ENCODE peak calls at places on chromosomes 11 and 22, in ten cellular contexts. E is A549; H is T-helper 17 cell; A is mesenchymal stem cell; P is pancreas; Y is CD8-positive, alpha-beta T cell; J is H1; U is left ventricle myocardium inferior; S is gastrocnemius medialis; W is aorta. I is an unnamed sample. For H3K9me3, the result is how much of the 10 kb centered on the place peaks cover.

GRCh38 chr11:10481567-10482349 is 26.7 kb downstream of the AMPD3 start:
- DNase-seq in S (no peak), J (no peak), H (no peak), P (no peak), A (no peak), Y (no peak), U (no peak), W (no peak), E (no peak), I (no peak)

GRCh38 chr11:22802861-22803260 is 26.7 kb downstream of the SVIP start:
- DNase-seq in U (no peak), J (no peak), Y (no peak), H (no peak), S (no peak), P (no peak), A (no peak), E (no peak), W (no peak), I (no peak)

GRCh38 chr22:44752285-44753188 is at the start of gene ARHGAP8:
- DNase-seq in U (no peak), H (no peak), A (no peak), W (no peak), E (no peak), S (no peak), P (peak), Y (no peak), J (peak), I (no peak)

GRCh38 chr11:33634291-33634834 is 66.3 kb downstream of the C11orf91 start:
- DNase-seq in P (no peak), S (no peak), J (no peak), E (peak), W (no peak), U (no peak), A (peak), H (no peak), Y (no peak), I (no peak)

GRCh38 chr11:125207866-125208425 is 43.4 kb downstream of the PKNOX2 start:
- DNase-seq in U (no peak), A (no peak), J (no peak), P (no peak), Y (no peak), W (no peak), H (no peak), E (no peak), S (no peak), I (no peak)

GRCh38 chr11:63783925-63784592 is 15.5 kb upstream of the ZFTA start:
- DNase-seq in P (no peak), Y (no peak), W (no peak), E (no peak), S (no peak), A (no peak), J (no peak), H (no peak), U (no peak), I (no peak)

GRCh38 chr22:35643991-35644390 is 4.3 kb upstream of the APOL6 start:
- DNase-seq in H (no peak), W (no peak), S (no peak), A (no peak), U (no peak), Y (no peak), P (no peak), E (no peak), J (peak), I (no peak)

GRCh38 chr11:123393312-123393927 is 36.6 kb upstream of the GRAMD1B start:
- DNase-seq in J (no peak), W (no peak), U (no peak), H (no peak), A (no peak), P (no peak), S (no peak), E (no peak), Y (no peak), I (no peak)

GRCh38 chr22:42959472-42960145 is 55.3 kb downstream of the PACSIN2 start:
- DNase-seq in W (peak), A (peak), J (no peak), Y (no peak), S (peak), E (peak), U (peak), H (no peak), P (no peak), I (no peak)

GRCh38 chr11:208917-209260 is 1.4 kb downstream of the RIC8A start:
- DNase-seq in P (no peak), J (no peak), W (no peak), Y (no peak), U (no peak), E (no peak), A (no peak), H (no peak), S (no peak), I (no peak)

GRCh38 chr11:112481431-112481830 is 220.8 kb upstream of the PLET1 start:
- DNase-seq in E (no peak), W (no peak), J (no peak), H (no peak), A (no peak), P (no peak), S (no peak), Y (no peak), U (no peak), I (no peak)

GRCh38 chr11:12090061-12090572 is 20.3 kb upstream of the MICAL2 start:
- DNase-seq in U (no peak), E (no peak), H (no peak), P (no peak), J (no peak), W (no peak), Y (no peak), A (no peak), S (no peak), I (no peak)

GRCh38 chr11:115585361-115586024 is 81.3 kb upstream of the CADM1 start:
- DNase-seq in H (no peak), J (no peak), W (no peak), S (no peak), A (no peak), E (no peak), P (no peak), Y (no peak), U (no peak), I (no peak)

GRCh38 chr11:88603499-88603898 is 266.0 kb upstream of the CTSC start:
- DNase-seq in S (no peak), E (no peak), A (no peak), J (no peak), W (no peak), Y (no peak), U (no peak), P (no peak), H (no peak), I (no peak)

GRCh38 chr11:61541568-61541967 is 33.0 kb downstream of the LRRC10B start:
- DNase-seq in U (no peak), A (no peak), J (no peak), Y (no peak), P (no peak), H (no peak), S (no peak), E (peak), W (no peak), I (peak)

GRCh38 chr11:70570693-70571395 is 172.5 kb downstream of the CTTN start:
- DNase-seq in S (no peak), E (no peak), A (no peak), U (no peak), J (no peak), P (peak), Y (no peak), H (no peak), W (peak), I (no peak)
- H3K9me3 ChIP-seq in S (under half), E (under half), A (under half), U (under half), J (under half), P (under half), Y (under half), H (under half), W (under half), I (under half)

DNA sequence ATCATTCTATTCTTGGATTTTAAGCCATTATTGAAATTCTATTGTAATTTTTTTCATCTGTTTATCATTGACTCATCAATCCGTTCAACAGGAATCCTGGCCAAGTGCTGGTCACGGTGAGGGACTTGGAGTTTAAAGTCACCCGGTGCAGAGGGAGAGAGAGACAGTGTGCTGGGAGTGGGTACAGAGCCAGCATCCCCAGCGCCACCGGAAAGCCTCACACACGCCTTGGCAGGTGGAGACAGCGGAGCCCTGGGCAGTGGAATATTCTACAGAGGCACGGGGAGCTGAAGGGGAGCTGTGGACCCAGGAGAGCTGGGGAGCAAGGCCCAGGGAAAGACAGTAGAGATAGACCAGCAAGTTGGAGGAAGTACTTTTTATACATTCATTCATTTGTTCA is 787.6 kb downstream of the BRD1 start:
- DNase-seq in P (peak), E (no peak), S (no peak), J (no peak), W (no peak), A (no peak), Y (no peak), H (no peak), U (no peak), I (no peak)
- H3K9me3 ChIP-seq in P (under half), E (under half), S (under half), J (under half), W (under half), A (under half), Y (under half), H (under half), U (under half), I (under half)

GRCh38 chr22:45836418-45836817 is 140.5 kb downstream of the WNT7B start:
- DNase-seq in Y (no peak), S (no peak), H (no peak), A (no peak), P (no peak), W (no peak), J (no peak), U (no peak), E (no peak), I (no peak)

GRCh38 chr22:45834241-45834640 is 142.7 kb downstream of the WNT7B start:
- DNase-seq in U (no peak), E (no peak), P (no peak), Y (no peak), W (no peak), S (no peak), H (no peak), A (no peak), J (no peak), I (no peak)

GRCh38 chr22:45834795-45835194 is 142.2 kb downstream of the WNT7B start:
- DNase-seq in Y (no peak), A (no peak), J (no peak), W (no peak), S (no peak), P (no peak), E (no peak), H (no peak), U (no peak), I (no peak)

GRCh38 chr22:45838257-45838891 is 138.6 kb downstream of the WNT7B start:
- DNase-seq in W (no peak), J (no peak), A (no peak), H (no peak), U (no peak), S (no peak), E (no peak), Y (no peak), P (no peak), I (no peak)

DNA sequence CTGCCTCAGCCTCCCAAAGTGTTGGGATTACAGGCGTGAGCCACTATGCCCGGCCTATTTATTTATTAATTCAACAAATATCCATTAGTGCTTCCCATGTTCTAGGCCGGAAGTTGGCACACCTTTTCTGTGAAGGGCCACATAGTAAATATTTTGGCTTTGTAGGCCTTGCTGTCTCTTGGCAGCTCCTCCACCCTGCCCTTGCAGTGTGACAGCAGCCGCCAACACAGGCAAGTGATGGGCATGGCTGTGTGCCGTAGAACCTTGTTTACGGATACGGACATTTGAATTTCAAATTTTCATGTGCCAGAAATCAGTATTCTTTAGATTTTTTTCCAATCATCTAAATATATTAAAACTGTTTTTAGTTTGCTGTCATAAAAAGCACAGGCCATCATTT is 139.5 kb downstream of the WNT7B start:
- DNase-seq in S (no peak), U (no peak), A (no peak), E (no peak), Y (no peak), P (no peak), J (no peak), H (no peak), W (no peak), I (no peak)
- H3K9me3 ChIP-seq in S (under half), U (under half), A (under half), E (under half), Y (under half), P (under half), J (under half), H (under half), W (under half), I (under half)

DNA sequence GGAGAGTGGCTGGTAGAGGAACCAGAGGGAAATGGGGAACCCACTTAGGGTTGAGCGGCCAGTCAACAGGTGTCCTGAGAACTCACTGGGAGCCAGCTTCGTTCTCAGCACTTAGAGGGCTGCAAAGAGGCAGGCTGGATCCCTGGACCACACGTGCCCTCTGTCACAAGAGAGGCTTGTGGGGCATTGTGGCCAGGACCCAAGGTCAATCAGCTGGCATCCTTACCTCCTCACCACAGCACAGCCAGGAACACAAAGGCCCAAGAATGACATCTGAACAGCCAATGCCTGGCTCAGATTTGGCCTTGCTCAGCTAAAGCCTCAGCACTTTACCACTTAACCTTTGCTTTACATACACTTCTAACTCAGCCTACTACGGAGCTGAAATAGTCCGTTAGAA is 7.4 kb downstream of the MAPK8IP1 start:
- DNase-seq in A (no peak), P (no peak), S (no peak), Y (no peak), H (no peak), W (no peak), J (no peak), U (no peak), E (no peak), I (no peak)
- H3K9me3 ChIP-seq in A (under half), P (under half), S (under half), Y (under half), H (under half), W (under half), J (under half), U (under half), E (under half), I (under half)

DNA sequence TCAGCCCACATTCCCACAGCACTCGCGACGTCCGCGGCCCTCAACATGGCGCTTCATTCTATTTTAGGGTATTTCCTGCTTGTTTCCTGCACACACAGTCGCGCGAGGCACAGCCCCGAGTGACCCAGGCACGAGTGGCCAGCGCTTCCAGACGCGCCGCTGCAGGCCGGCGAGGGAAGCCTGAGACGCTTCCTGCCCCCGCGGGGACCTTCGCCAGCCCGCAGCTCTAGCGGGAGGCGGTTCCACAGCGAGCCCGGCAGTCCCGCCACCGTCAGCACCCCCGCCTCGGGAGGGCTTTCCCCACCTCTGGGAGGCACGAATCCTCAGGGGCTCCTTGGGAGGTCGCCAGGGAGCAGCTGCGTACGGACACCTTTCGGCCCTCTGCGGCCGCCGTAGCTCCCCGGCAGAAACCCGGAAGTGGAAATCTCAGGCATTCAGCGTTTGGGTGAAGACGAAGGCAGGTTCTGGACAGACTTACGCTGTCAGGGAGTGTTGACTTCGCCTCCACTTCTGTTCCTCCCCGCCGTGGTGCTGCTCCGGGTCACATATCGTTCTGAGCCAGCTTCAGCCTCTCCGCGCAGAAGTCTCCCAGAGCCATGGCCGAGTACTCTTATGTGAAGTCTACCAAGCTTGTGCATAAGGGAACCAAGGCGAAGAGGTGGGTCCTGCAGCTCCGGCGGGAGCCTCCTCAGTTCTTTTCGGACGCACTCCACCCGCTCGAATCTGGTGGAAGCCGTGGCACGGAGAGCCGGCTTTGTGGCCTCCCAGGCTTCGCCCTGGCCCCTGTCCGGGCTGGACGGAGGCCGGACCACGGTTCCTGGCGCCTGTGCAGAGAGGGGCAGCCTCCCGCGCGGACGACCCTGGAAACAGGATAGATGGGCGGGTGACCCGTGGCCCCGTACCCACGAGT is 2925.9 kb upstream of the OR11H1 start:
- DNase-seq in J (no peak), E (no peak), H (no peak), W (peak), A (no peak), U (peak), Y (no peak), P (peak), S (no peak), I (no peak)
- H3K9me3 ChIP-seq in J (half or more), E (under half), H (under half), W (under half), A (under half), U (half or more), Y (under half), P (under half), S (under half), I (under half)

GRCh38 chr11:50073113-50074105 is 40.7 kb downstream of the OR4C45 start:
- DNase-seq in Y (no peak), A (no peak), S (no peak), P (no peak), W (no peak), U (no peak), E (no peak), H (no peak), J (no peak), I (no peak)
- H3K9me3 ChIP-seq in Y (under half), A (under half), S (under half), P (under half), W (under half), U (under half), E (under half), H (under half), J (half or more), I (under half)

DNA sequence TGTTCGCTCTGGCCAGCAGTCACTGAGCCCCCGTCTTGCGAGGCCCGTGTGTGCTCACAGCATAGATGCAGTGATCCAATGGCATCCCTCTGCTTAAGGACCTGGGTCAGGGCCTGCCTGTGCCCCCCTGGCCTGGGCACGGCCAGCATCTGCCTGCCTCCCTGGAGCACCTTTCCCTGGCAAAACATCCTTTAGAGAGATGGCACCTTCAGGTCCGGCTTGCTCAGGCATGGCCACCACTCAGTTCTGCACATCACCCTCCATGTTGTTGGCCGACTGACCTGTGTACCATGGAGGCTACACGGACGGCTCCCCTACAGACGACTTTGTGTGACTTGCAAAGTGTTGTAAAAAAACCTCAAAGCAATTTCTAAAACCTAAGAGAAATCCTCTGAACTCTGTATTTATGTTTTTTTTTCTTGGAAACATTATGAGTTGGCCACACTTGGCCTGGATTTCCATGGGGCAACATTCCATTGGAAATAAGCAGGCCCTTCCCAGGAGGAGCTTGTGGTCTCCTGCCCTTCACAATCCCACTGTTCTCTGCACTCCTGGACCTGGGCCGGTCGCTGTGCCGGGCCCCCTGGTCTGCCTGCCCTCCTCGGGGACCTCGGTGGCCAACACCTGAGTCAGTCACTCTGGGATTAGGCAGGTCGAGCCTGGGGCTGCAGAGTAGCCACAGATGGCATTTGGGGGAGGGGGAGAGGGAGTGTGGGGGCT is 592.4 kb downstream of the TBC1D22A start:
- DNase-seq in W (no peak), S (no peak), A (no peak), E (no peak), J (no peak), Y (no peak), P (no peak), U (no peak), H (no peak), I (no peak)
- H3K9me3 ChIP-seq in W (under half), S (under half), A (under half), E (under half), J (half or more), Y (under half), P (under half), U (under half), H (under half), I (under half)

GRCh38 chr11:34812905-34813576 is 103.1 kb downstream of the APIP start:
- DNase-seq in Y (no peak), J (no peak), U (no peak), E (no peak), P (no peak), A (no peak), W (no peak), H (no peak), S (no peak), I (no peak)
- H3K9me3 ChIP-seq in Y (under half), J (under half), U (under half), E (under half), P (under half), A (under half), W (under half), H (under half), S (under half), I (under half)

I was measured in iPS DF 6.9.